ENCODE peak calls at places on chromosome 2, in seven cellular contexts. H is cardiac muscle cell, Z is WERI-Rb-1, M is GM23338, G is heart left ventricle, J is Peyer's patch, I is tibial artery. W is an unnamed sample.

GRCh38 chr2:183532514-183532913 is 408.3 kb downstream of the NUP35 start:
- DNase-seq in J (no peak), Z (no peak), I (no peak), G (no peak), H (no peak), M (peak; percentile 93), W (no peak)

GRCh38 chr2:96024336-96025106 is 10.2 kb downstream of the GPAT2 start:
- DNase-seq in Z (no peak), H (no peak), M (peak; percentile 17), G (no peak), J (no peak), I (no peak), W (no peak)

GRCh38 chr2:3848776-3849175 is 145.4 kb downstream of the DCDC2C start:
- DNase-seq in G (no peak), I (no peak), Z (no peak), H (no peak), M (no peak), J (no peak), W (no peak)

GRCh38 chr2:172429351-172429968 is 2.1 kb downstream of the ITGA6 start:
- DNase-seq in H (peak; percentile 30), M (no peak), J (no peak), I (no peak), Z (no peak), G (no peak), W (no peak)

GRCh38 chr2:208254118-208254870 is 577 bp downstream of the IDH1 start:
- DNase-seq in J (peak; percentile 87), I (peak; percentile 89), H (peak; percentile 83), G (peak; percentile 84), Z (peak; percentile 88), M (peak; percentile 94), W (peak; percentile 86)

GRCh38 chr2:215022418-215022817 is 116.0 kb downstream of the ABCA12 start:
- DNase-seq in H (peak; percentile 11), M (peak; percentile 9), J (no peak), Z (no peak), G (no peak), I (no peak), W (no peak)

GRCh38 chr2:219901155-219901554 is 273.7 kb downstream of the SLC4A3 start:
- DNase-seq in M (no peak), Z (no peak), G (no peak), H (no peak), J (no peak), I (no peak), W (no peak)

GRCh38 chr2:176187306-176188217 is 906 bp upstream of the HOXD1 start:
- DNase-seq in M (peak; percentile 48), J (no peak), Z (no peak), H (no peak), G (no peak), I (no peak), W (no peak)

GRCh38 chr2:207423886-207424285 is 105.9 kb upstream of the CREB1 start:
- DNase-seq in J (no peak), I (no peak), G (no peak), M (no peak), Z (no peak), H (peak; percentile 93), W (no peak)

GRCh38 chr2:216740557-216741222 is 45.3 kb upstream of the IGFBP5 start:
- DNase-seq in Z (no peak), G (no peak), I (no peak), M (no peak), H (peak; percentile 25), J (no peak), W (no peak)

GRCh38 chr2:160918909-160919503 is 241.2 kb upstream of the TANK start:
- DNase-seq in H (peak; percentile 87), M (peak; percentile 84), I (peak; percentile 67), J (peak; percentile 17), G (peak; percentile 68), Z (peak; percentile 67), W (no peak)

GRCh38 chr2:20635698-20636584 is 15.0 kb downstream of the HS1BP3 start:
- DNase-seq in M (peak; percentile 90), I (peak; percentile 95), Z (peak; percentile 95), G (peak; percentile 88), J (peak; percentile 54), H (peak; percentile 87), W (peak; percentile 93)

GRCh38 chr2:38491436-38491835 is 111.3 kb downstream of the HNRNPLL start:
- DNase-seq in M (no peak), Z (no peak), I (no peak), G (no peak), J (no peak), H (no peak), W (no peak)

GRCh38 chr2:106638043-106638442 is 150.9 kb downstream of the CD8B2 start:
- DNase-seq in H (peak; percentile 48), M (peak; percentile 55), J (no peak), Z (no peak), I (no peak), G (no peak), W (no peak)

GRCh38 chr2:42339191-42339912 is 21.7 kb downstream of the COX7A2L start:
- DNase-seq in M (peak; percentile 73), I (no peak), Z (peak; percentile 39), J (no peak), G (no peak), H (no peak), W (no peak)

GRCh38 chr2:39164089-39164488 is 43.2 kb upstream of the SOS1 start:
- DNase-seq in G (no peak), H (peak; percentile 14), Z (no peak), M (no peak), J (no peak), I (no peak), W (no peak)

GRCh38 chr2:160516547-160517365 is 23.1 kb upstream of the RBMS1 start:
- DNase-seq in G (no peak), Z (peak; percentile 50), H (peak; percentile 37), M (no peak), J (no peak), I (no peak), W (no peak)

GRCh38 chr2:36915627-36916026 is 50.7 kb downstream of the STRN start:
- DNase-seq in Z (no peak), I (no peak), G (no peak), H (no peak), M (no peak), J (no peak), W (no peak)

GRCh38 chr2:100903534-100904258 is 83.8 kb downstream of the NPAS2 start:
- DNase-seq in I (no peak), J (no peak), G (no peak), Z (no peak), M (peak; percentile 28), H (no peak), W (no peak)

GRCh38 chr2:108257757-108258331 is 18.1 kb downstream of the SULT1C3 start:
- DNase-seq in G (no peak), M (no peak), I (no peak), J (no peak), Z (no peak), H (no peak), W (no peak)

GRCh38 chr2:55327470-55328230 is 58.6 kb upstream of the MTIF2 start:
- DNase-seq in M (no peak), Z (no peak), J (no peak), I (no peak), G (no peak), H (no peak), W (no peak)

GRCh38 chr2:99079226-99079625 is 62.3 kb upstream of the C2orf15 start:
- DNase-seq in H (no peak), J (no peak), I (no peak), G (no peak), M (no peak), Z (no peak), W (no peak)

GRCh38 chr2:220811952-220812570 is 760.0 kb downstream of the EPHA4 start:
- DNase-seq in I (no peak), M (no peak), G (no peak), J (no peak), Z (no peak), H (no peak), W (no peak)

GRCh38 chr2:229344151-229344551 is 73.1 kb upstream of the PID1 start:
- DNase-seq in G (no peak), H (peak; percentile 31), I (no peak), M (no peak), J (no peak), Z (no peak), W (no peak)
- H3K27ac ChIP-seq in G (no peak overlapping the region), H (no peak overlapping the region), I (no peak overlapping the region), M (no peak overlapping the region), J (no peak overlapping the region), Z (no peak overlapping the region), W (no peak overlapping the region)

GRCh38 chr2:18671363-18671762 is 82.0 kb upstream of the NT5C1B start:
- DNase-seq in Z (no peak), H (no peak), I (no peak), M (no peak), G (no peak), J (no peak), W (no peak)
- TF ChIP-seq CTCF in Z (no peak), H (no peak), I (no peak), M (no peak), G (no peak), J (no peak), W (no peak)

DNA sequence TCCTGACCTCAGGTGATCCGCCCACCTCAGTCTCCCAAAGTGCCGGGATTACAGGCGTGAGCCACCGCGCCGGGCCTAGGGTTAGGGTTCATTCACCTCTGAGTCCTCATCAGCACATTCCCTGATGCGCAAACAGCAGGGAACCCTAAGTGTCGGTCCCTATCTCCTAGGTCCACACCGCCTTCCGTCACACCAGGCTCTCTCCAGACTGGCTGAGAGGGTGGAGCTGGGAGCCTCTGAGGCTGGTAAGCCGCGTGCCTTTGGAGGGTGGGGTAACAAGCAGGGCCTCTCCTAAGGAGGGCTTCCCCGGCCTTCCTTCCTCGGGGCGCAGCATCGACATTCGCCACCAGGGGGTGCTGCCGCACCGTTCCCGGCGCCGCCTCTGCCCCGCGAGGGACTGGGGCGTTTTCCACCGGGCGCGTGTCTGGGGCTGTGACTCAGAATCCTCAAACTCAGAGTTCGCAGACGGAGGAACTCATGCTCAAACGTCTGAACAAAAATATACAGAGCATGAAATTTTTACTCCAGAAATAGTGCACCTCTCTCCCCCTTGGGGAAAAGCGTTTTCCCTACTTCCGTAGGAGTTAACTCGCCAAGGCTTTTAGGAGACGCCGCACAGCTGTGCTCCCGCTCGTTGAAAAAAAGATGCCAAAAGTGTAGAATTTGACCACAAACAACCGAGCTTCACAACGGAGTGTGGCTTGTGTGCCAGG is 63.9 kb upstream of the ASAP2 start:
- DNase-seq in J (peak; percentile 40), Z (peak; percentile 83), I (peak; percentile 94), G (peak; percentile 86), M (peak; percentile 92), H (peak; percentile 91), W (peak; percentile 95)
- H3K4me3 ChIP-seq in J (peak overlapping the region; percentile 35), Z (peak overlapping the region; percentile 32), I (peak overlapping the region; percentile 21), G (peak overlapping the region; percentile 3), M (peak overlapping the region; percentile 48), H (no peak overlapping the region), W (peak overlapping the region; percentile 53)

GRCh38 chr2:227414846-227415245 is 27.1 kb upstream of the SCYGR1 start:
- DNase-seq in Z (no peak), J (no peak), H (peak; percentile 93), M (no peak), I (no peak), G (no peak), W (no peak)
- H3K27ac ChIP-seq in Z (no peak overlapping the region), J (no peak overlapping the region), H (no peak overlapping the region), M (no peak overlapping the region), I (no peak overlapping the region), G (peak overlapping the region; percentile 22), W (peak overlapping the region; percentile 60)

DNA sequence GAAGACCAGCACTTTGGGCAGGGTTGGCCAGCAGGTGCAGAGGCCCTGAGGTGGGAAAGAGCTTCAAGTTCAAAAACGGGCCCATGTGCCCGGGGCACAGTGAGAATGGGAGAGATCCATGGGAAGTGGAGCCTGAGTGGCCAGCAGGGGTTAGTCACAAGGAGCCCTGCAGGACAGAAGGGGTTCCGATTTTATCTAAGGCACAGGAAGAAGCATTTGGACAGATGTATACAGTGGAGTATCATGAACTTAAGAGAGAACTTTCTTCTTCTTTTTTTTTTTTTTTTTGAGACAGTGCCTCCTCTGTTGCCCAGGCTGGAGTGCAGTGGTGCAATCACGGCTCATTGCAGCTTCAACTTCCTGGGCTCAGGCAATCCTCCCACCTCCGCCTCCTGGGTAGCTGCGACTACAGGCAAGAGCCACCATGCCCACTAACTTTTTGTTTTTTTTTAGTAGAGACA is 24.0 kb downstream of the WIPF1 start:
- DNase-seq in M (no peak), H (peak; percentile 41), I (peak; percentile 68), G (no peak), Z (no peak), J (no peak), W (no peak)
- TF ChIP-seq CTCF in M (no peak), H (no peak), I (no peak), G (no peak), Z (no peak), J (no peak), W (no peak)